ENCODE peak calls at places on chromosomes 3 and 15, in six cellular contexts. Z, Y, H, E, R and F are unnamed samples. For H3K27me3, the result is how much of the 10 kb centered on the place peaks cover.

GRCh38 chr3:32018723-32019564 is 37.4 kb downstream of the ZNF860 start:
- DNase-seq in Z (no peak), Y (no peak), H (peak), E (no peak), R (peak), F (peak)

GRCh38 chr3:168047190-168047795 is 48.4 kb downstream of the GOLIM4 start:
- DNase-seq in Z (peak), Y (no peak), H (peak), E (peak), R (peak), F (no peak)

GRCh38 chr15:89070197-89071124 is 17.8 kb upstream of the ABHD2 start:
- DNase-seq in Z (peak), Y (no peak), H (no peak), E (no peak), R (no peak), F (no peak)

GRCh38 chr15:63381301-63382192 is at the start of gene CA12:
- DNase-seq in Z (no peak), Y (peak), H (peak), E (no peak), R (peak), F (no peak)

GRCh38 chr3:194455481-194455880 is 31.3 kb downstream of the ATP13A3 start:
- DNase-seq in Z (no peak), Y (no peak), H (no peak), E (no peak), R (no peak), F (no peak)

GRCh38 chr3:132347095-132347494 is 29.9 kb downstream of the ACP3 start:
- DNase-seq in Z (no peak), Y (no peak), H (no peak), E (no peak), R (peak), F (no peak)

GRCh38 chr3:171733561-171733960 is 76.7 kb downstream of the PLD1 start:
- DNase-seq in Z (no peak), Y (no peak), H (no peak), E (no peak), R (no peak), F (no peak)

GRCh38 chr3:71536376-71536965 is 47.1 kb downstream of the FOXP1 start:
- DNase-seq in Z (no peak), Y (no peak), H (no peak), E (no peak), R (peak), F (no peak)

GRCh38 chr3:123346041-123346440 is 102.8 kb downstream of the ADCY5 start:
- DNase-seq in Z (no peak), Y (peak), H (no peak), E (no peak), R (no peak), F (no peak)

GRCh38 chr15:70519616-70520015 is 243.7 kb downstream of the UACA start:
- DNase-seq in Z (no peak), Y (no peak), H (no peak), E (no peak), R (no peak), F (no peak)

GRCh38 chr3:115071611-115072010 is 75.5 kb downstream of the ZBTB20 start:
- DNase-seq in Z (no peak), Y (no peak), H (peak), E (no peak), R (no peak), F (no peak)

GRCh38 chr3:159964166-159964973 is 24.3 kb upstream of the IL12A start:
- DNase-seq in Z (no peak), Y (no peak), H (no peak), E (peak), R (peak), F (peak)

DNA sequence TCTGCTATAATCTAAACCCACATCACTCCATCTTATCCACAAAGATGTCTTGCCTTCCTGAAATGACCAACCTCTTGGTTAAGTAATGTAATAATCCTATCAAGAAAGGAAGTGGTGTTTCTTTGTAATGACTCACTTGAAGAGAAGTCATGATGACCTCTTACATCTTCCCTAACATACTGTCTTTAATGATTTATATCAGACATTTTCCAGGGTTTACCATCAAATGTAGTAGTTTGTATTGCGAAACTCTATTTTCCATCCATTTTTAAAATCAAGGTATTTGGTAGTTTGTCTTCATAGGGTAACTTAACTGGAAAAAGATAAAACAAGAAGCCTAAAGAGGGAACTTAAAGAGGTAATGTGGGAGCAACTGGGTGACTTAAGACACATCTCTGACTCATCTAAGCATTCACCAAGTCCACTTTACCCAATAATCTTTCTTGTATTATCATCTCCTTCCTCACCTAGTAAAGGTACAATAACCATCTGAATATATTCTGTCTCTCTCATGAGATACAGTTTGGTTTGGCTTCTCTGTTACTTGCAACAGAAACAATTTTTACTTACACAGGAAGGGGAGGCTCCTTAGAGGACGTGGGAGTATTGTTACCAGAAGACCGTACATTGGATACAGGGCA is 5.7 kb upstream of the MAPK6 start:
- DNase-seq in Z (peak), Y (no peak), H (no peak), E (peak), R (peak), F (peak)
- H3K4me3 ChIP-seq in Z (no peak), Y (no peak), H (no peak), E (no peak), R (no peak), F (no peak)

DNA sequence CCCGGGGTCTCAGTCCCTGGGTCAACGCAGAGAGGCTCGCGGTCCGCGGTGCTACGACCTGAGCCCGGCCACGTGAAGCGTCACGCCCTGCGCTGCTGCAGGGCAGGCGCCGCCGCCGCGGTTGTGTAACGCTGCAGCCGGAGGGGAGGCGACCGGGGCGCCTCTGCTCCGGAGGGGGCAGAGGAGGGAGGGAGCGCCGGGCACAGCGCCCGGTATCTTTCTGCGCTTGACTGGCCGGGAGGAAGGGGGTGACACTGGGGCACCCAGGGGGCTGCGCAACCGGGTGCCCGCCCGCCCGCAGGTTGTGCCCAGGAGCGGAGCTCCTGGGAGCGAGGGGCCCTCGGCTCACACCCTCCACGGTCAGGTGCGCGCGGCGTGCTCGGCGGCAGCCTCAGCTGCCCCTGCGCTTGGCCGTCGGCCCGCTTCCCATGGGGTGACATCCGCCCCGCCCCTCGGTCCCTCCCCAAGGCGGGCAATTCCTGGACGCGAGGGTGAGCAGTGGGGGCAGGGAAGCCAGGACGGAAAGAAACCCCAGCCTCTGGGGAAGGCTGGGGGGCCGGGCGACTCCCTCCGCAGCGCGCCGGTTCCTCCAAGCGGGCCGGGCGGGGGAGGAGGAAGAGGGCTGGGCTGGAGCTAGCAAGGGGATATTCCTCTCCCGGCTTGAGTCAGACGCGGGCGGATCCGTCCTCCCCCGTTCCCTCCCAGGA is 825 bp upstream of the BHLHE40 start:
- DNase-seq in Z (peak), Y (peak), H (peak), E (no peak), R (peak), F (peak)
- H3K27me3 ChIP-seq in Z (under half), Y (under half), H (half or more), E (under half), R (under half), F (under half)

DNA sequence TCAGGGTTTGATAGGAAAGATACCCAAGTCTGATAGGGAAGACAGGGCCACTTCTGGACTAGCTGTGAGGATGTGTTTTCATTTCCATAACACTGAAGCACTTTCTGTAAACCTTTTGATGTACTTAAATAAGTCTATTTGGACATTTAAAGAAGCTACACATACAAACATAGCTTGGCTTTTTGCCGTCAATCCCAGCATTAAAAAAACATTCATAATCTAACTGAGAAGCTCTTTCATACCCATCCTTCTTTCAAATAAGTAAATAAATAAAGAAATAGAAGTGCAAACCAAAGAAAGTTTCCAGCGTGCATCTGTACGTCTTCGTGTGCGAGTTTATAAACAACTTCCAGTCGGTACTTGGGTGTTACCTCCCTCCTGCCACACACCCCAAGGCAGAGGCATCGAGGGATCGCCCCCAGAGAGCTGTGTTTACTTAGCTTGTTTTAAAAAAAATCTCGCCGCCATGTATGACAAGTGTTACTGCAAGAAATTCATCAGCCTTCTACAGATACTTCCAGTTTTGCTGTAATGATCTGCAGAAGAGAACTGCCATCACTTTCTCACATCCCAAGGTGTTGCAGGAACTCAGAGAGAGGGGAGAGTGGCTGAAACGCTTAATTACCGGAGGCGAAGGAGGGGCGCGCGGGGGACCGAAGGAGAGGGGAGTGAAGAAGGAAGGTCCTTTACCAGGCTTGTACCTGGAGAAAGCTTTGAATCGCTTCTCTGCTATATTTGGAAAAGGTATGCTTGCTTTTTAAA is 9.0 kb upstream of the MEIS2 start:
- DNase-seq in Z (no peak), Y (no peak), H (peak), E (no peak), R (peak), F (no peak)
- H3K4me3 ChIP-seq in Z (no peak), Y (no peak), H (peak), E (no peak), R (peak), F (no peak)

GRCh38 chr3:9059489-9060400 is 96.5 kb upstream of the RAD18 start:
- DNase-seq in Z (no peak), Y (no peak), H (no peak), E (no peak), R (no peak), F (no peak)
- H3K27me3 ChIP-seq in Z (under half), Y (under half), H (under half), E (under half), R (under half), F (under half)

GRCh38 chr15:39920510-39921273 is 626 bp upstream of the GPR176 start:
- DNase-seq in Z (peak), Y (peak), H (peak), E (no peak), R (peak), F (peak)

GRCh38 chr15:39921274-39921638 is 1.2 kb upstream of the GPR176 start:
- DNase-seq in Z (no peak), Y (no peak), H (no peak), E (no peak), R (no peak), F (no peak)

GRCh38 chr15:39919740-39920509 is at the start of gene GPR176:
- DNase-seq in Z (no peak), Y (peak), H (peak), E (no peak), R (peak), F (peak)

GRCh38 chr15:39919396-39919739 is 698 bp downstream of the GPR176 start:
- DNase-seq in Z (no peak), Y (no peak), H (peak), E (no peak), R (no peak), F (no peak)

GRCh38 chr15:39918688-39919385 is 1.2 kb downstream of the GPR176 start:
- DNase-seq in Z (no peak), Y (no peak), H (no peak), E (no peak), R (peak), F (no peak)
- H3K4me3 ChIP-seq in Z (no peak), Y (peak), H (peak), E (peak), R (peak), F (no peak)

DNA sequence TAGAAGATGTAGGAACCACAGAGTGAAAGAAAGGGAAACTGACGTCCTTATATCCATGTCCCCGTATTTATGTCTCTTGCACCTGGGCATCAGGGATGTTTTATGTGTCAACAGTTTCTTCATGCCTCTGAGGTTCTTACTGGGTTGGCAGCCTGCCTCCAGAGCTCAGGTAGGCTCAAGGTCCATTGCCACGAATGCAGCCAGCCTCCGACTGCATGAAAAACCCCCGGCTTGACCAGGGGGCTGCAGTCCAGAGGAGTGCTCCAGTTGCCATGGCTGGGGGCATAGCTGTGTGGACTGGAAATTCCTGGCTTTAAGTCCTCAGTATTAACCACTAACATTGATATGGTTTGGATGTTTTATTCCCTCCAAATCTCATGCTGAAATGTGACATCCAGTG is 2.8 kb upstream of the CSPG5 start:
- DNase-seq in Z (no peak), Y (no peak), H (no peak), E (no peak), R (no peak), F (no peak)
- H3K27me3 ChIP-seq in Z (under half), Y (under half), H (under half), E (under half), R (under half), F (under half)

GRCh38 chr3:128994173-128994512 is 267 bp upstream of the CFAP92 start:
- DNase-seq in Z (no peak), Y (no peak), H (no peak), E (no peak), R (no peak), F (no peak)
- H3K4me3 ChIP-seq in Z (no peak), Y (peak), H (peak), E (peak), R (peak), F (peak)

GRCh38 chr3:28575100-28575747 is 226.6 kb upstream of the AZI2 start:
- DNase-seq in Z (no peak), Y (peak), H (peak), E (no peak), R (peak), F (no peak)
- H3K27me3 ChIP-seq in Z (under half), Y (under half), H (half or more), E (under half), R (half or more), F (under half)

DNA sequence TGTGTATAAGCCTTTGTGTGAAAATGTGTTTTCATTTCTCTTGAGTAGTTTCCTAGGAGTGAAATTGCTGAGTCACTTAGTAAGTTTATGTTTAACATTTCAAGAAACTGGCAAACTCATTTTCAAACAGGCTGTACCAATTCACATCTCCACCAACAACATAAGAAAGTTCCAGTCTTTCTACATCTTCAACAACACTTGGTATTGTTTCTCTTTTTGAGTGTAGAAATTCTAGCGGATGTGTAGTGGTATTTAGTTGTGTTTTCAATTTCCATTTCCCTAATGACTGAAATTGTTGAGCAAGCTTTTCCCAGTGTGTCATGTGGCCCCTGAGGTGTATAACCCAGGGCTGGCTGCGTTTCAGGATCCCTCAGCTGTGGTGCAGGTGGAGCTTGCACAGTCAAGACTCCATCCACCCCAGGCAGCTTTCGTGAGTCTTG is 258.5 kb downstream of the PDCD6IP start:
- DNase-seq in Z (no peak), Y (no peak), H (no peak), E (no peak), R (no peak), F (no peak)
- H3K4me3 ChIP-seq in Z (no peak), Y (no peak), H (no peak), E (no peak), R (no peak), F (no peak)